ENCODE peak calls at places on chromosomes 1 and 21, in four cellular contexts. One of them, this sample, is unnamed.

GRCh38 chr1:227621211-227621610 is 57.9 kb downstream of the ZNF678 start:
- DNase-seq in HepG2: no peak
- DNase-seq in GM12878: no peak
- DNase-seq in K562: no peak
- DNase-seq in this sample: no peak

GRCh38 chr1:184881941-184882648 is 92.2 kb downstream of the NIBAN1 start:
- DNase-seq in K562: no peak
- DNase-seq in HepG2: no peak
- DNase-seq in GM12878: no peak
- DNase-seq in this sample: no peak

GRCh38 chr1:206741142-206741701 is 29.4 kb upstream of the IL19 start:
- DNase-seq in GM12878: no peak
- DNase-seq in K562: no peak
- DNase-seq in HepG2: no peak
- DNase-seq in this sample: no peak

GRCh38 chr1:75791022-75791421 is 5.0 kb downstream of the RABGGTB start:
- DNase-seq in HepG2: no peak
- DNase-seq in GM12878: no peak
- DNase-seq in K562: peak; percentile 11
- DNase-seq in this sample: no peak

GRCh38 chr1:41381691-41382530 is 20.7 kb downstream of the FOXO6 start:
- DNase-seq in K562: no peak
- DNase-seq in HepG2: no peak
- DNase-seq in GM12878: no peak
- DNase-seq in this sample: peak; percentile 44

GRCh38 chr1:56526571-56527174 is 52.7 kb downstream of the PLPP3 start:
- DNase-seq in K562: no peak
- DNase-seq in GM12878: peak; percentile 74
- DNase-seq in HepG2: no peak
- DNase-seq in this sample: no peak

GRCh38 chr21:46459356-46460112 is 843 bp downstream of the DIP2A start:
- DNase-seq in HepG2: no peak
- DNase-seq in K562: peak; percentile 71
- DNase-seq in GM12878: no peak
- DNase-seq in this sample: peak; percentile 32

GRCh38 chr1:245956225-245956624 is 550.9 kb downstream of the SMYD3 start:
- DNase-seq in K562: peak; percentile 60
- DNase-seq in HepG2: no peak
- DNase-seq in GM12878: no peak
- DNase-seq in this sample: no peak

GRCh38 chr1:211318881-211319280 is 7.8 kb upstream of the TRAF5 start:
- DNase-seq in GM12878: no peak
- DNase-seq in K562: no peak
- DNase-seq in HepG2: no peak
- DNase-seq in this sample: no peak

GRCh38 chr1:924619-925323 is 1.0 kb downstream of the SAMD11 start:
- DNase-seq in K562: peak; percentile 54
- DNase-seq in HepG2: no peak
- DNase-seq in GM12878: no peak
- DNase-seq in this sample: peak; percentile 63
- TF ChIP-seq CREM in K562: no peak
- TF ChIP-seq CREM in HepG2: no peak
- TF ChIP-seq CREM in GM12878: no peak
- TF ChIP-seq CREM in this sample: no peak

DNA sequence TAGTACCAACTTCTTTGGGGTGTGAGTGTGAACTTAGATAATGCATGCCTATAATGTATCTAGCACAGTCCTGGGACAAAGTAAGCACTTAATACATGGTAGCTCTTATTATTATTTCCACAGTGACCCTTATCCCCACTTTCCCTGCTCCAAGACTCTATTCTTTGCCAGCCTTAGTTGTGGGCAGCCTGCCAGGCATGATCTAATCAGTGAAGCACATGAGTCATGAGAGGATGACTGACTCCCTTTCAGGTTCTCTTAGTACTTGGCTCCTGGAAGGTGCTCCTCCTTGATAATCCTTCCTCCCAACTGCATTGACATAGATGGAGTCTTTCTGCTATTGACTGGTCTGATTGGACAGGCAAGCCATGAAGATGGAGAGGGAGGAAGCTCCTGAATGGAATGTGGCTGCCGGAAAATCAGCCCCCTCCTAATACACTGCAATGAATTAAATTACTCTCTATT is 17.4 kb upstream of the GNG12 start:
- DNase-seq in HepG2: no peak
- DNase-seq in K562: peak; percentile 66
- DNase-seq in GM12878: no peak
- DNase-seq in this sample: no peak
- TF ChIP-seq CREM in HepG2: no peak
- TF ChIP-seq CREM in K562: no peak
- TF ChIP-seq CREM in GM12878: no peak
- TF ChIP-seq CREM in this sample: no peak

GRCh38 chr1:155596864-155597263 is 13.2 kb upstream of the MSTO1 start:
- DNase-seq in GM12878: no peak
- DNase-seq in HepG2: no peak
- DNase-seq in K562: no peak
- DNase-seq in this sample: no peak

DNA sequence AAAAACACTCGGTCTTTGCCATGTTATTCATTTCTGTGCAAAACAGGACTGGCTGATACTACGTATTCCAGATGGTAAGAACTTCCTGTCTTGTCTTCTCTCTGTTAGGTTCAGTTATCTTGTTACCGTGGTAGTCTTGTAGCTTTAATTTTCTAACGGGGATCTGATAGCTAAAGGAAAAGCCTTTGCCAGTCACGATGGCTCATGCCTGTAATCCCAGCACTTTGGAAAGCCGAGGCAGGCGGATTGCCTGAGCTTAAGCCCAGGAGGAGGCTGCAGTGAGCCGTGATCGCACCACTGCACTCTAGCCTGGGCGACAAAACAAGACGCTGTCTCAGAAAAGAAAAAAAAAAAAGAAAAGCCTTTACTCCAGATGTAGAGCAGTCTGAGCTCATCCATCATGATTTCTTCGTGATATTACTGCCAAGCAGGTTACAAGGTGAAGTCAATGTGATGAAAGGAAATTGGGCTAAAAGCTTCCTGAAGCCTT is 11.1 kb upstream of the MSTO1 start:
- DNase-seq in GM12878: no peak
- DNase-seq in HepG2: no peak
- DNase-seq in K562: peak; percentile 41
- DNase-seq in this sample: no peak
- TF ChIP-seq CREM in GM12878: no peak
- TF ChIP-seq CREM in HepG2: no peak
- TF ChIP-seq CREM in K562: no peak
- TF ChIP-seq CREM in this sample: no peak

GRCh38 chr1:154944422-154945159 is 8.1 kb upstream of the PMVK start:
- DNase-seq in HepG2: peak; percentile 87
- DNase-seq in K562: peak; percentile 39
- DNase-seq in GM12878: no peak
- DNase-seq in this sample: no peak
- TF ChIP-seq CREM in HepG2: peak; percentile 46
- TF ChIP-seq CREM in K562: no peak
- TF ChIP-seq CREM in GM12878: no peak
- TF ChIP-seq CREM in this sample: no peak

GRCh38 chr1:85202864-85203255 is 2.0 kb upstream of the SYDE2 start:
- DNase-seq in HepG2: no peak
- DNase-seq in K562: no peak
- DNase-seq in GM12878: no peak
- DNase-seq in this sample: no peak
- TF ChIP-seq CREM in HepG2: no peak
- TF ChIP-seq CREM in K562: no peak
- TF ChIP-seq CREM in GM12878: no peak
- TF ChIP-seq CREM in this sample: no peak

GRCh38 chr1:60280256-60280655 is 206.7 kb upstream of the C1orf87 start:
- DNase-seq in HepG2: no peak
- DNase-seq in GM12878: no peak
- DNase-seq in K562: no peak
- DNase-seq in this sample: no peak
- TF ChIP-seq CREM in HepG2: no peak
- TF ChIP-seq CREM in GM12878: no peak
- TF ChIP-seq CREM in K562: no peak
- TF ChIP-seq CREM in this sample: no peak